ENCODE peak calls at places on chromosome 7, in five cellular contexts. W is heart left ventricle; F is left ventricle myocardium inferior; B is OCI-LY7; V is CD8-positive, alpha-beta T cell. E is an unnamed sample. For H3K9me3 and H3K4me1, the result is how much of the 10 kb centered on the place peaks cover.

GRCh38 chr7:128783143-128783799 is 7.7 kb upstream of the OPN1SW start:
- DNase-seq in W (peak), F (peak), B (no peak), V (no peak), E (peak)

GRCh38 chr7:132771301-132771730 is 195.0 kb upstream of the PLXNA4 start:
- DNase-seq in W (no peak), F (no peak), B (no peak), V (peak), E (no peak)

GRCh38 chr7:87851242-87851641 is 24.9 kb downstream of the SLC25A40 start:
- DNase-seq in W (no peak), F (no peak), B (no peak), V (no peak), E (no peak)

GRCh38 chr7:40990841-40991240 is 712.0 kb downstream of the INHBA start:
- DNase-seq in W (no peak), F (no peak), B (no peak), V (no peak), E (no peak)

GRCh38 chr7:36522453-36523007 is 132.9 kb downstream of the ANLN start:
- DNase-seq in W (no peak), F (no peak), B (no peak), V (no peak), E (no peak)

GRCh38 chr7:107874605-107875446 is 16.2 kb upstream of the DLD start:
- DNase-seq in W (no peak), F (no peak), B (peak), V (no peak), E (peak)

GRCh38 chr7:83547526-83547925 is 101.4 kb downstream of the SEMA3E start:
- DNase-seq in W (no peak), F (no peak), B (no peak), V (no peak), E (peak)

GRCh38 chr7:94422136-94422535 is 27.4 kb downstream of the COL1A2 start:
- DNase-seq in W (no peak), F (no peak), B (no peak), V (no peak), E (no peak)

GRCh38 chr7:6392712-6393666 is 54.8 kb downstream of the DAGLB start:
- DNase-seq in W (peak), F (peak), B (no peak), V (no peak), E (peak)

GRCh38 chr7:144494355-144494754 is 90.9 kb upstream of the NOBOX start:
- DNase-seq in W (no peak), F (no peak), B (no peak), V (no peak), E (no peak)

GRCh38 chr7:76074972-76075370 is 27.1 kb downstream of the MDH2 start:
- DNase-seq in W (no peak), F (no peak), B (no peak), V (no peak), E (peak)

GRCh38 chr7:99791667-99792356 is 7.8 kb upstream of the CYP3A4 start:
- DNase-seq in W (no peak), F (no peak), B (no peak), V (no peak), E (no peak)

GRCh38 chr7:158060216-158060615 is 527.4 kb downstream of the PTPRN2 start:
- DNase-seq in W (no peak), F (no peak), B (no peak), V (no peak), E (no peak)

GRCh38 chr7:82172896-82173295 is 270.7 kb downstream of the CACNA2D1 start:
- DNase-seq in W (no peak), F (no peak), B (no peak), V (no peak), E (no peak)

GRCh38 chr7:51292596-51292995 is 24.0 kb downstream of the COBL start:
- DNase-seq in W (no peak), F (no peak), B (no peak), V (no peak), E (no peak)

GRCh38 chr7:120609136-120609753 is 248.7 kb downstream of the TSPAN12 start:
- DNase-seq in W (no peak), F (no peak), B (no peak), V (no peak), E (peak)

GRCh38 chr7:153829523-153829922 is 222.7 kb upstream of the DPP6 start:
- DNase-seq in W (no peak), F (no peak), B (no peak), V (no peak), E (no peak)

GRCh38 chr7:64880322-64881297 is 22.5 kb upstream of the ZNF273 start:
- DNase-seq in W (peak), F (no peak), B (no peak), V (peak), E (no peak)

GRCh38 chr7:25031432-25031831 is 51.5 kb upstream of the OSBPL3 start:
- DNase-seq in W (no peak), F (no peak), B (no peak), V (no peak), E (no peak)

GRCh38 chr7:1754345-1754908 is 84.3 kb downstream of the ELFN1 start:
- DNase-seq in W (no peak), F (no peak), B (peak), V (no peak), E (no peak)

GRCh38 chr7:73606801-73607691 is 17.3 kb downstream of the MLXIPL start:
- DNase-seq in W (peak), F (peak), B (peak), V (peak), E (peak)

GRCh38 chr7:28739826-28740225 is 218.3 kb downstream of the TRIL start:
- DNase-seq in W (no peak), F (no peak), B (no peak), V (no peak), E (no peak)

GRCh38 chr7:93327006-93327633 is 95.0 kb downstream of the VPS50 start:
- DNase-seq in W (no peak), F (no peak), B (no peak), V (no peak), E (peak)

GRCh38 chr7:684416-684815 is 42.1 kb upstream of the DNAAF5 start:
- DNase-seq in W (no peak), F (no peak), B (no peak), V (no peak), E (no peak)

GRCh38 chr7:681551-682307 is 44.8 kb upstream of the DNAAF5 start:
- DNase-seq in W (no peak), F (no peak), B (no peak), V (no peak), E (no peak)

GRCh38 chr7:682810-683209 is 43.7 kb upstream of the DNAAF5 start:
- DNase-seq in W (no peak), F (peak), B (no peak), V (no peak), E (no peak)

GRCh38 chr7:683526-684205 is 42.8 kb upstream of the DNAAF5 start:
- DNase-seq in W (no peak), F (peak), B (no peak), V (no peak), E (no peak)

DNA sequence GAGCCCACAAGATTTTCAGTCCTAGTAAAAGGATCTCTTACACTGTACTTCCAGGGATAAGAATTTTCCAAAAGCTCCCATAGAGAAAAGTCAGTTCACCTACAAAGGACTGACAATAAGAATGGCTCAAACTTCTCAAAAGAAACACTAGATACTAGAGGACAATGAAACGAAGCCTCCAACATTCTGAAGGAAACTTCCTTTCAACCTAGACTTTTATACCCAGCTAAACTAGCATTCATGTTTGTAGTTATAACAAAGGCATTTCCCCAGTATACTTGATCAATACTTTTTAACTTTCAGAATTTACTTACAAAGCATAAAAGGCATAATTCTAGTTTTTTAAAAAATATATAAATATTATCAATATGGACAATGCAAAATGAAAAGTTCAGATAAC is 41.0 kb upstream of the DNAAF5 start:
- DNase-seq in W (no peak), F (no peak), B (peak), V (no peak), E (no peak)
- H3K9me3 ChIP-seq in W (half or more), F (half or more), B (under half), V (under half), E (under half)

DNA sequence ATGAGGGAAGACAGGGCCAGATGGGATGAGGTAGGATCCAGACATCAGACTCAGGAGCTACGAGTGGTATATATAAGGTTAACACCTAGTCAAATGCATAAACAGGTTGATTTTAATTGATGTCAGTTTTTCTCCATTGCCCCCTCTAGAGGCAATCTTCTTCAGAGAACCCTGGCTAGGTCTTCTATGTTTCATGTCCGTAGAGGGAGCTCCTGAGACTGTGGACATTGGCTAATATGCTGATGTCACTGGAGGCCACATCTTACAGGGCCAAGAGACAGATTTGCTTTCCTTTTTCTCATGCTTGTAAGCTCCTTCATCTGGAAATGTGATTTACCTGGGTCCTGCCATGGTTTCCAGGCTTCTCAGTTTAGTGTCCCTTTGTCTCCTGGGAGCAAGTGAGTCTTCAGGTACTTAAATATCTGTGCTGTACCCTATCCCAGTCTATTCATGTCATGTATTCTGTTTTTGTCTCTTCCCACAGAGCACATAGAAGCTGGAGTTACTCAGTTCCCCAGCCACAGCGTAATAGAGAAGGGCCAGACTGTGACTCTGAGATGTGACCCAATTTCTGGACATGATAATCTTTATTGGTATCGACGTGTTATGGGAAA is 161.6 kb upstream of the PRSS1 start:
- DNase-seq in W (no peak), F (no peak), B (peak), V (no peak), E (peak)
- TF ChIP-seq CTCF in W (peak), F (peak), B (peak), V (no peak), E (peak)

DNA sequence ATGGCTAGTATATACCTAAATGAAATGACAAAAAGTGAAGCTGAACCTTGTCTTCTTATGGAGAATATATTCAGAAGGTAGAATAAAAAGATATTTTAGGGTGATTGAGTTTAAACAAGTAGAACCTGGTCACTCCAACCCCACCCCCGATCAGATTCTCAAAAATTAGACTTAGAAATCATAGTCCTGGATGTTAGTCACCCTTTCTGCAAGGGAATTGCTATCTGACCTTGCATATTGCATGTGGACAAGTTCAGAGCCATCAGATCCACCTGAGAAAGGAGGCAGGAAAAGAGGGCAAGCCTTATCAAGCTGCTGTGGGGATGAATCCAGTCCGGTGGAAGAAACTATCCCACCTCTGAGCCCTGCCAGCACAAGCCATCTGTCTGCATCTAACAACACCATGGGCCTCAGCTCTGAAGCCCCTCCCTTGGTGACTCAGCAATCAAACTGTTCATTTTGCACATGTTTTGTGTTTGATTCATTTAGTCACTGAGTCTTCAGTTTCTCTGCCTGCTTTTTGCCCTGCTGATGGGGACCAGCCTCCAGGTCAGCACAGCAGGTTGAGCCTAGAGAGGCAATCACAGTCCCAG is 727.3 kb downstream of the AUTS2 start:
- DNase-seq in W (peak), F (no peak), B (no peak), V (no peak), E (no peak)
- H3K4me1 ChIP-seq in W (under half), F (under half), B (under half), V (under half), E (under half)

DNA sequence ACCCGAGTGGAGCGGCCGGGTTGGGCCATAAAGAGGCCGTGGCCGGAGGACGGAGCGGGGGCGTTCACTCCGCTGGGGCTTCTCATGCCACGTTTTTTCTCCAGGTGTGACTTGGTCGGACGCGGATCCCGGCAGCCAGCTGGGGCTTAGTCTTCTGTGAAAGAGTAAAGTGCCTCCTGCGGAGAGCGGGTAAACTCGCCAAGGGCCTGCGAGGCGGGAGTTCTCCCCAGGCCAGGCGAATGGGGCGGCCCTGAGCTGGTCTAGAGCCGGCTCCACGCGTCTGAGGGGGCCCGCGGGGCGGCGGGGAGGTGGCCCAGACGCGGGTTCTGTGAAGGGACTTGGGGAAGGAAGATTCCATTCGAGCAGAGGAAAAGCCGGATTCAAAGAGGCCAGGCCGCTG is 86.3 kb upstream of the VIPR2 start:
- DNase-seq in W (no peak), F (no peak), B (no peak), V (no peak), E (no peak)
- H3K9me3 ChIP-seq in W (under half), F (under half), B (under half), V (under half), E (under half)

DNA sequence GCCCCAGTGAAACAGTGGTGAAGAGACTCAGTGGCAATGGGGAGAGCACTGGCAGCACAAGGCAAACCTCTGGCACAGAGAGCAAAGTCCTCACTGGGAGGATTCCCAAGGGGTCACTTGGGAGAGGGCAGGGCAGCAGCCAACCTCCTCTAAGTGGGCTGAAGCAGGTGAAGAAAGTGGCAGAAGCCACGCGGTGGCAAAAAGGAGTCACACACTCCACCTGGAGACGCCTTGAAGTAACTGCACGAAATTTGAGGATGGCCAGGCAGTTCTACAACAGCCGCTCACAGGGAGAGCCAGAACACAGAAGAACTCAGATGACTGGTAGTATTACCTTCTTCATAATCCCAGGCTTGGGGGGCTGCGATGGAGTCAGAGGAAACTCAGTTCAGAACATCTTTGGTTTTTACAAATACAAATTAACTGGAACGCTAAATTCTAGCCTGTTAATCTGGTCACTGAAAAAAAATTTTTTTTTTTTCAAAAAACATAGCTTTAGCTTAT is 603 bp upstream of the IL6 start:
- DNase-seq in W (peak), F (no peak), B (peak), V (peak), E (peak)
- TF ChIP-seq CTCF in W (peak), F (peak), B (peak), V (no peak), E (peak)

GRCh38 chr7:39623312-39624201 is at the start of gene RALA:
- DNase-seq in W (peak), F (peak), B (peak), V (peak), E (peak)
- H3K4me1 ChIP-seq in W (under half), F (half or more), B (under half), V (under half), E (under half)

DNA sequence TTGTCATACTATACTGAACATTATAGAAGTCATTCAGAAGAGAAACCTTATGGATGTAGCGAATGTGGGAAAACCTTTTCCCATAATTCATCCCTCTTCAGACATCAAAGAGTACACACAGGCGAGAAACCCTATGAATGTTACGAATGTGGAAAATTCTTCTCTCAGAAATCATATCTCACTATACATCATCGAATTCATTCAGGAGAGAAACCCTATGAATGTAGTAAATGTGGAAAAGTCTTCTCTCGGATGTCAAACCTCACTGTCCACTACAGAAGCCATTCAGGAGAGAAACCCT is 19.4 kb downstream of the RBAK start:
- DNase-seq in W (no peak), F (no peak), B (no peak), V (no peak), E (no peak)
- H3K9me3 ChIP-seq in W (half or more), F (half or more), B (half or more), V (half or more), E (under half)

E was measured in cardiac muscle cell.